ENCODE peak calls at places on chromosomes 4 and X, in nine cellular contexts. S is astrocyte, P is GM04504, X is C1 segment of cervical spinal cord, G is lower leg skin, Q is cardiac muscle cell, U is uterus, H is Daoy, Y is immature natural killer cell. L is an unnamed sample.

GRCh38 chr4:172962564-172963353 is 205.9 kb upstream of the GALNT7 start:
- DNase-seq in P (peak; percentile 35), Q (no peak), Y (no peak), U (peak; percentile 82), S (peak; percentile 96), X (no peak), G (no peak), H (peak; percentile 73), L (no peak)

GRCh38 chr4:157895205-157895604 is 277.6 kb downstream of the GASK1B start:
- DNase-seq in Y (no peak), S (no peak), X (no peak), G (no peak), P (no peak), Q (no peak), U (no peak), H (no peak), L (no peak)

GRCh38 chr4:112896326-112896892 is 153.0 kb upstream of the ANK2 start:
- DNase-seq in H (no peak), Q (no peak), U (no peak), G (no peak), S (no peak), Y (no peak), P (no peak), X (no peak), L (no peak)

GRCh38 chrX:154815274-154815818 is 10.1 kb upstream of the MPP1 start:
- DNase-seq in H (no peak), X (no peak), Y (no peak), S (peak; percentile 72), U (no peak), P (no peak), G (no peak), Q (peak; percentile 44), L (no peak)

GRCh38 chr4:87592124-87592523 is 16.2 kb upstream of the DSPP start:
- DNase-seq in U (no peak), H (no peak), S (no peak), G (no peak), X (no peak), P (no peak), Q (no peak), Y (no peak), L (no peak)

GRCh38 chrX:147699061-147699460 is 212.7 kb upstream of the FMR1 start:
- DNase-seq in S (no peak), X (no peak), H (no peak), G (no peak), U (no peak), P (no peak), Q (no peak), Y (no peak), L (no peak)

GRCh38 chr4:105483840-105484239 is 10.0 kb upstream of the PPA2 start:
- DNase-seq in Y (no peak), X (no peak), G (no peak), U (no peak), Q (no peak), P (no peak), S (no peak), H (no peak), L (peak; percentile 23)

GRCh38 chrX:119062750-119063374 is 9.9 kb upstream of the CT47C1 start:
- DNase-seq in Q (peak; percentile 56), Y (no peak), S (peak; percentile 52), X (no peak), P (no peak), H (peak; percentile 23), U (no peak), G (no peak), L (no peak)

GRCh38 chr4:130349745-130350144 is 1253.8 kb downstream of the C4orf33 start:
- DNase-seq in H (no peak), G (no peak), P (no peak), Q (no peak), Y (no peak), U (no peak), X (no peak), S (no peak), L (no peak)

GRCh38 chr4:108058685-108059440 is 69.2 kb downstream of the HADH start:
- DNase-seq in S (peak; percentile 59), Q (peak; percentile 7), X (no peak), U (no peak), Y (no peak), H (peak; percentile 44), G (peak; percentile 21), P (peak; percentile 72), L (peak; percentile 43)

GRCh38 chr4:7397206-7398103 is 37.3 kb downstream of the PSAPL1 start:
- DNase-seq in P (no peak), H (no peak), U (no peak), Y (no peak), Q (no peak), X (no peak), S (peak; percentile 69), G (no peak), L (no peak)

GRCh38 chrX:110081320-110081719 is 78.4 kb downstream of the TMEM164 start:
- DNase-seq in H (no peak), Q (peak; percentile 4), U (no peak), X (no peak), G (no peak), Y (no peak), S (no peak), P (no peak), L (no peak)

GRCh38 chr4:8081171-8081570 is 77.4 kb downstream of the ABLIM2 start:
- DNase-seq in Y (no peak), U (no peak), S (no peak), G (no peak), P (no peak), Q (no peak), X (no peak), H (no peak), L (no peak)

GRCh38 chrX:138128025-138128671 is 562.2 kb downstream of the ZIC3 start:
- DNase-seq in Y (peak; percentile 20), G (peak; percentile 9), U (no peak), H (peak; percentile 1), Q (peak; percentile 29), X (no peak), P (peak; percentile 7), S (peak; percentile 9), L (peak; percentile 50)

GRCh38 chr4:176193126-176193525 is 2.3 kb downstream of the SPATA4 start:
- DNase-seq in G (no peak), S (peak; percentile 51), Y (no peak), U (no peak), H (peak; percentile 28), X (no peak), Q (peak; percentile 38), P (peak; percentile 8), L (peak; percentile 48)

GRCh38 chr4:59248313-59248712 is 1951.8 kb upstream of the ADGRL3 start:
- DNase-seq in S (no peak), Y (no peak), Q (no peak), H (no peak), G (no peak), U (no peak), X (no peak), P (no peak), L (no peak)

GRCh38 chr4:23660865-23661264 is 229.0 kb downstream of the PPARGC1A start:
- DNase-seq in S (no peak), H (no peak), U (no peak), P (no peak), X (no peak), Q (no peak), Y (no peak), G (no peak), L (no peak)

GRCh38 chr4:83071116-83071515 is 36.1 kb downstream of the COPS4 start:
- DNase-seq in Q (peak; percentile 21), Y (no peak), U (no peak), X (no peak), S (peak; percentile 2), P (no peak), G (no peak), H (no peak), L (no peak)

GRCh38 chrX:47482512-47483309 is at the start of gene ZNF41:
- DNase-seq in P (no peak), Y (peak; percentile 77), G (peak; percentile 51), H (peak; percentile 86), Q (peak; percentile 83), X (peak; percentile 13), S (peak; percentile 72), U (peak; percentile 68), L (peak; percentile 88)

GRCh38 chr4:53734584-53735363 is 143.5 kb upstream of the LNX1 start:
- DNase-seq in Y (no peak), P (peak; percentile 44), Q (peak; percentile 44), U (no peak), S (peak; percentile 81), G (no peak), H (no peak), X (no peak), L (peak; percentile 43)

GRCh38 chrX:110536788-110537187 is 178.1 kb downstream of the RTL9 start:
- DNase-seq in P (no peak), Y (no peak), S (peak; percentile 2), U (no peak), H (no peak), G (no peak), X (no peak), Q (no peak), L (no peak)